ENCODE peak calls at places on chromosomes 4 and X, in nine cellular contexts. K is fibroblast of gingiva; J is CD4-positive, CD25-positive, alpha-beta regulatory T cell; Q is frontal cortex; Y is effector memory CD4-positive, alpha-beta T cell; W is stimulated activated CD8-positive, alpha-beta memory T cell treated with anti-CD3 and anti-CD28 coated beads, Interleukin-4, amount 100 ng/mL, for 1 hour; F is SJSA1; L is AG08396; T is activated naive CD4-positive, alpha-beta T cell treated with anti-CD3 and anti-CD28 coated beads, Interleukin-2, amount 50 U/mL, for 72 hours. V is an unnamed sample.

GRCh38 chrX:104172121-104172520 is 5.9 kb downstream of the FAM199X start:
- DNase-seq in K (no peak), J (no peak), Q (no peak), Y (no peak), W (no peak), F (no peak), L (no peak), T (no peak), V (no peak)

GRCh38 chrX:111352424-111352823 is 59.6 kb downstream of the DCX start:
- DNase-seq in K (peak; percentile 6), J (no peak), Q (no peak), Y (no peak), W (no peak), F (no peak), L (peak; percentile 5), T (no peak), V (no peak)

GRCh38 chr4:123359449-123360306 is 36.9 kb upstream of the SPRY1 start:
- DNase-seq in K (no peak), J (no peak), Q (no peak), Y (no peak), W (no peak), F (no peak), L (no peak), T (no peak), V (no peak)

GRCh38 chr4:2793578-2793919 is 664 bp downstream of the SH3BP2 start:
- DNase-seq in K (no peak), J (no peak), Q (no peak), Y (no peak), W (no peak), F (peak; percentile 24), L (peak; percentile 75), T (no peak), V (peak; percentile 71)

GRCh38 chrX:38970845-38971244 is 169.6 kb downstream of the MID1IP1 start:
- DNase-seq in K (no peak), J (no peak), Q (no peak), Y (no peak), W (no peak), F (no peak), L (no peak), T (no peak), V (no peak)

GRCh38 chr4:84503495-84504437 is 4.7 kb upstream of the NKX6-1 start:
- DNase-seq in K (peak; percentile 66), J (no peak), Q (peak; percentile 51), Y (no peak), W (no peak), F (peak; percentile 49), L (peak; percentile 77), T (no peak), V (no peak)

GRCh38 chr4:76562161-76562560 is 127.1 kb downstream of the SHROOM3 start:
- DNase-seq in K (peak; percentile 69), J (no peak), Q (no peak), Y (no peak), W (no peak), F (peak; percentile 82), L (peak; percentile 60), T (no peak), V (no peak)

GRCh38 chr4:156999175-156999517 is 27.5 kb upstream of the PDGFC start:
- DNase-seq in K (peak; percentile 99), J (no peak), Q (no peak), Y (no peak), W (no peak), F (peak; percentile 99), L (peak; percentile 76), T (no peak), V (peak; percentile 78)

GRCh38 chrX:115898382-115899001 is 272.1 kb upstream of the AGTR2 start:
- DNase-seq in K (no peak), J (no peak), Q (peak; percentile 37), Y (no peak), W (no peak), F (no peak), L (no peak), T (no peak), V (no peak)

GRCh38 chr4:41119867-41120295 is 94.5 kb downstream of the APBB2 start:
- DNase-seq in K (no peak), J (no peak), Q (no peak), Y (no peak), W (no peak), F (no peak), L (no peak), T (no peak), V (no peak)

GRCh38 chr4:16896871-16897270 is 1.6 kb downstream of the LDB2 start:
- DNase-seq in K (peak; percentile 49), J (no peak), Q (no peak), Y (no peak), W (no peak), F (peak; percentile 54), L (peak; percentile 45), T (no peak), V (no peak)

GRCh38 chr4:153520871-153521329 is 54.7 kb downstream of the TMEM131L start:
- DNase-seq in K (no peak), J (no peak), Q (no peak), Y (no peak), W (no peak), F (no peak), L (no peak), T (no peak), V (no peak)

GRCh38 chrX:7346021-7346420 is 198.1 kb upstream of the PUDP start:
- DNase-seq in K (peak; percentile 58), J (no peak), Q (no peak), Y (no peak), W (no peak), F (peak; percentile 1), L (no peak), T (no peak), V (no peak)

GRCh38 chr4:39032218-39033085 is at the start of gene TMEM156:
- DNase-seq in K (no peak), J (no peak), Q (no peak), Y (no peak), W (no peak), F (peak; percentile 69), L (no peak), T (peak; percentile 58), V (no peak)